ENCODE peak calls at places on chromosome 14, in ten cellular contexts. P is mammary epithelial cell; O is uterus; X is suprapubic skin; J is GM23248; Z is CD8-positive, alpha-beta memory T cell; K is endothelial cell of umbilical vein; Q is tibial artery; E is thoracic aorta; R is pancreas. S is an unnamed sample. For H3K36me3, the result is how much of the 10 kb centered on the place peaks cover.

GRCh38 chr14:73802431-73803188 is 49.0 kb upstream of the PTGR2 start:
- DNase-seq in P (peak), O (no peak), X (no peak), J (no peak), Z (no peak), K (peak), Q (no peak), E (no peak), R (no peak), S (no peak)

GRCh38 chr14:69664865-69665526 is 53.6 kb downstream of the SUSD6 start:
- DNase-seq in P (no peak), O (no peak), X (no peak), J (no peak), Z (no peak), K (no peak), Q (no peak), E (no peak), R (no peak), S (no peak)

GRCh38 chr14:98743536-98743935 is 528.5 kb downstream of the BCL11B start:
- DNase-seq in P (no peak), O (no peak), X (no peak), J (no peak), Z (no peak), K (no peak), Q (no peak), E (no peak), R (no peak), S (no peak)

GRCh38 chr14:72680853-72681640 is 212.9 kb downstream of the DPF3 start:
- DNase-seq in P (peak), O (no peak), X (no peak), J (peak), Z (no peak), K (no peak), Q (no peak), E (no peak), R (no peak), S (no peak)

GRCh38 chr14:39265032-39265431 is 31.3 kb downstream of the MIA2 start:
- DNase-seq in P (peak), O (no peak), X (no peak), J (peak), Z (no peak), K (no peak), Q (no peak), E (no peak), R (no peak), S (peak)

GRCh38 chr14:80609055-80609454 is 332.5 kb downstream of the CEP128 start:
- DNase-seq in P (no peak), O (no peak), X (no peak), J (no peak), Z (no peak), K (no peak), Q (no peak), E (no peak), R (no peak), S (no peak)

GRCh38 chr14:29028973-29029582 is 262.5 kb downstream of the FOXG1 start:
- DNase-seq in P (no peak), O (no peak), X (no peak), J (no peak), Z (no peak), K (no peak), Q (no peak), E (no peak), R (no peak), S (peak)

GRCh38 chr14:103014466-103015319 is 42.7 kb downstream of the CDC42BPB start:
- DNase-seq in P (peak), O (no peak), X (no peak), J (peak), Z (no peak), K (peak), Q (no peak), E (no peak), R (no peak), S (peak)

GRCh38 chr14:72253503-72253902 is 321.3 kb downstream of the RGS6 start:
- DNase-seq in P (no peak), O (no peak), X (no peak), J (no peak), Z (no peak), K (no peak), Q (no peak), E (no peak), R (no peak), S (no peak)

GRCh38 chr14:97709552-97709951 is 912.4 kb downstream of the VRK1 start:
- DNase-seq in P (no peak), O (no peak), X (no peak), J (no peak), Z (peak), K (no peak), Q (no peak), E (no peak), R (no peak), S (no peak)

GRCh38 chr14:99267871-99268775 is 3.9 kb downstream of the BCL11B start:
- DNase-seq in P (no peak), O (no peak), X (peak), J (no peak), Z (peak), K (no peak), Q (peak), E (no peak), R (no peak), S (no peak)

GRCh38 chr14:104382361-104383087 is 197.0 kb upstream of the C14orf180 start:
- DNase-seq in P (no peak), O (no peak), X (peak), J (no peak), Z (no peak), K (no peak), Q (peak), E (no peak), R (no peak), S (no peak)

GRCh38 chr14:100605706-100606686 is 18.8 kb upstream of the BEGAIN start:
- DNase-seq in P (no peak), O (no peak), X (peak), J (peak), Z (no peak), K (no peak), Q (peak), E (no peak), R (no peak), S (peak)

GRCh38 chr14:63632932-63633514 is 8.6 kb downstream of the WDR89 start:
- DNase-seq in P (no peak), O (no peak), X (no peak), J (peak), Z (peak), K (peak), Q (no peak), E (no peak), R (no peak), S (peak)

GRCh38 chr14:94761348-94761998 is 8.4 kb downstream of the GSC start:
- DNase-seq in P (no peak), O (no peak), X (peak), J (peak), Z (no peak), K (no peak), Q (no peak), E (no peak), R (no peak), S (no peak)

GRCh38 chr14:52018252-52018651 is 28.9 kb downstream of the RTRAF start:
- DNase-seq in P (no peak), O (no peak), X (no peak), J (no peak), Z (no peak), K (no peak), Q (no peak), E (no peak), R (no peak), S (peak)

GRCh38 chr14:68233385-68233784 is 413.8 kb downstream of the RAD51B start:
- DNase-seq in P (no peak), O (no peak), X (no peak), J (no peak), Z (no peak), K (no peak), Q (no peak), E (no peak), R (no peak), S (peak)

GRCh38 chr14:96146131-96146771 is 58.4 kb upstream of the BDKRB2 start:
- DNase-seq in P (peak), O (peak), X (peak), J (peak), Z (no peak), K (peak), Q (no peak), E (peak), R (peak), S (peak)

GRCh38 chr14:89013698-89014569 is 189.5 kb downstream of the TTC8 start:
- DNase-seq in P (no peak), O (no peak), X (no peak), J (no peak), Z (no peak), K (no peak), Q (no peak), E (no peak), R (no peak), S (no peak)

GRCh38 chr14:85414142-85414541 is 115.8 kb upstream of the FLRT2 start:
- DNase-seq in P (no peak), O (no peak), X (no peak), J (no peak), Z (no peak), K (no peak), Q (no peak), E (no peak), R (no peak), S (no peak)

GRCh38 chr14:100536141-100536540 is 51.1 kb downstream of the BEGAIN start:
- DNase-seq in P (no peak), O (no peak), X (peak), J (no peak), Z (no peak), K (no peak), Q (no peak), E (no peak), R (no peak), S (no peak)

GRCh38 chr14:101077511-101078074 is 174.1 kb upstream of the RTL1 start:
- DNase-seq in P (no peak), O (no peak), X (peak), J (peak), Z (no peak), K (peak), Q (no peak), E (no peak), R (no peak), S (peak)

GRCh38 chr14:99726538-99727095 is 42.5 kb downstream of the CYP46A1 start:
- DNase-seq in P (no peak), O (no peak), X (peak), J (no peak), Z (no peak), K (no peak), Q (peak), E (no peak), R (no peak), S (no peak)

GRCh38 chr14:53462931-53463778 is 310.0 kb upstream of the DDHD1 start:
- DNase-seq in P (no peak), O (no peak), X (no peak), J (no peak), Z (no peak), K (no peak), Q (no peak), E (no peak), R (no peak), S (no peak)

GRCh38 chr14:73745571-73746539 is 31.7 kb upstream of the PNMA1 start:
- DNase-seq in P (no peak), O (no peak), X (no peak), J (no peak), Z (no peak), K (no peak), Q (no peak), E (no peak), R (no peak), S (no peak)

GRCh38 chr14:42563313-42563712 is 956.6 kb downstream of the LRFN5 start:
- DNase-seq in P (no peak), O (no peak), X (no peak), J (no peak), Z (no peak), K (no peak), Q (no peak), E (no peak), R (no peak), S (no peak)

GRCh38 chr14:61504841-61505340 is 183.5 kb downstream of the PRKCH start:
- DNase-seq in P (no peak), O (no peak), X (no peak), J (no peak), Z (peak), K (no peak), Q (no peak), E (no peak), R (no peak), S (no peak)

GRCh38 chr14:61505815-61506809 is 184.7 kb downstream of the PRKCH start:
- DNase-seq in P (no peak), O (no peak), X (no peak), J (no peak), Z (no peak), K (peak), Q (no peak), E (no peak), R (no peak), S (peak)

GRCh38 chr14:61502459-61503093 is 181.2 kb downstream of the PRKCH start:
- DNase-seq in P (peak), O (no peak), X (no peak), J (no peak), Z (no peak), K (peak), Q (no peak), E (no peak), R (no peak), S (peak)

GRCh38 chr14:61501714-61502458 is 180.5 kb downstream of the PRKCH start:
- DNase-seq in P (no peak), O (no peak), X (no peak), J (no peak), Z (no peak), K (no peak), Q (no peak), E (no peak), R (no peak), S (no peak)

DNA sequence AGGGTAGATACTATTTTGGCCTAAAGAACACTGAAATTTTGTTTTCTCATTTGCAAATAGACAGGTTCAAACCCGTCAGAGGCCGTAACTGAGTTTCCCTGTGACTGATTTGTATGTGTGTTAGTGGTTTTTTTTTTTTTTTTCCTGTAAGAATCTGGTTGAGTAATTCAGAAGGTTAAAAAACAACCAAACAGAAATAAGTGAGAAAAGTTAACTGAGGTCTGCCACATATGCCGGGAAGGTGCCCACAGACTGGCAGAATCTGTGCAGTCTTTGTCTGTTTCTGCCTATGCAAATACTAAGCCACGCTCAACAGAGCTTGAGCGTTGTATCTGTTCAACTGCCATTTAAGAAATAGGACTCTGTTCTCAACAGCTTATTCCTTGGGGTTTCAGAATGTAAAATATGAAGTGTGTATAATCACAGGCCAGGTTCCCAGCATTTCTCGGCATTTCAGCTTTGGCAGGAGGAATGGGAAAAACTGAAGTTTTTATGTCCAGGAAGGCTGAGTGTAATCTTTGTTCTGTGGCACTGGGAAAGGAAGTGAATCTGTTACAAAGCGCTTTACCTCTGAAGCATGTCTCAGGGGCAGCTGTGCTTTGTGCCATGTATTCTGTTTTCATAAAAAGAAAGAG is 181.9 kb downstream of the PRKCH start:
- DNase-seq in P (peak), O (no peak), X (no peak), J (no peak), Z (peak), K (peak), Q (no peak), E (no peak), R (no peak), S (peak)
- H3K27ac ChIP-seq in P (peak), O (no peak), X (peak), J (peak), Z (peak), K (peak), Q (peak), E (peak), R (peak), S (no peak)

DNA sequence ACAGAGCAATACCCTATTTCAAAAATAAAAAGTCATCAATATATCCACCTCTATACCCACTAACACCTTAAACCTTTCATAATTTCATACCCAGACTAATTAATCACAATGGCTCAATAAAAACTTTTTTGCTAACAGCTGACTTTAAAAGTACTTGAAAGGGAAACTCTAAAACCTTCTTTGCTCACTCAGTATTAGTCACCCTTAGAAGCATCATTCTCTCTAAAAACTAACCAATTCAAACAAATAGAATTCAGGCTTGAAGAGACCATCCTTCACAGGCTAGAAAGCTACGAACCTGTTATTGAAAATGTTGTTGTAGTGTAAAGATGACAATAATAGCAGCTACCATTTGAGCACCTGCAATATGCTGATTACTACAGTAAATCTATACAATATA is 37.2 kb downstream of the HECTD1 start:
- DNase-seq in P (peak), O (no peak), X (no peak), J (peak), Z (no peak), K (no peak), Q (no peak), E (no peak), R (no peak), S (peak)
- H3K36me3 ChIP-seq in P (under half), O (under half), X (half or more), J (half or more), Z (under half), K (under half), Q (half or more), E (under half), R (half or more), S (under half)

GRCh38 chr14:23544511-23545447 is 6.8 kb downstream of the ZFHX2 start:
- DNase-seq in P (no peak), O (no peak), X (no peak), J (peak), Z (no peak), K (no peak), Q (no peak), E (no peak), R (no peak), S (no peak)

GRCh38 chr14:23545740-23546411 is 5.7 kb downstream of the ZFHX2 start:
- DNase-seq in P (no peak), O (no peak), X (no peak), J (no peak), Z (no peak), K (no peak), Q (no peak), E (no peak), R (no peak), S (no peak)

GRCh38 chr14:23542261-23542660 is 9.3 kb downstream of the ZFHX2 start:
- DNase-seq in P (no peak), O (no peak), X (no peak), J (no peak), Z (no peak), K (no peak), Q (no peak), E (no peak), R (no peak), S (no peak)

GRCh38 chr14:23546450-23547035 is 5.0 kb downstream of the ZFHX2 start:
- DNase-seq in P (no peak), O (no peak), X (no peak), J (no peak), Z (no peak), K (no peak), Q (no peak), E (no peak), R (no peak), S (no peak)

DNA sequence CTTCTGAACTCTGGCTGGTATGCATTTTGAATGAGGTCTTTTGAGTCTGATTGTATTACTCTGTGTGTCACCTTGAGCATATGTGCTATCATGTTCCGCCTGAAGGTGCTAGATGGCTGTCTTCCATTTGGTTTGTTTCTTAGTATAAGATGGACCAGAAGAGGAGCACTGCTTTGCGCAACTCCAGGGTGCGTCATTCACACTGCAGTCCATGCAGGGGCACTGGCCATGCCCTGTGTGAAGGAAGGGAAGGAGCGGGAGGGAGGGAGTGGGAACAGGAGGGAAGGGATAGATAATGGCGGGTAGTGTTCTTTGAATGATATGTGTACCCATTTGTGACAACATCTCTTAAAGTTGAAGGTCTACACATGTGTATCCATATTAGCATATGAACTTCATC is 8.2 kb downstream of the ZFHX2 start:
- DNase-seq in P (no peak), O (no peak), X (no peak), J (no peak), Z (no peak), K (no peak), Q (no peak), E (no peak), R (no peak), S (no peak)
- H3K27ac ChIP-seq in P (no peak), O (no peak), X (no peak), J (no peak), Z (no peak), K (no peak), Q (no peak), E (no peak), R (no peak), S (no peak)

GRCh38 chr14:58598028-58598850 is 39.5 kb upstream of the DACT1 start:
- DNase-seq in P (no peak), O (no peak), X (no peak), J (no peak), Z (peak), K (no peak), Q (no peak), E (no peak), R (no peak), S (no peak)
- H3K36me3 ChIP-seq in P (under half), O (under half), X (under half), J (under half), Z (under half), K (under half), Q (under half), E (under half), R (under half), S (under half)

DNA sequence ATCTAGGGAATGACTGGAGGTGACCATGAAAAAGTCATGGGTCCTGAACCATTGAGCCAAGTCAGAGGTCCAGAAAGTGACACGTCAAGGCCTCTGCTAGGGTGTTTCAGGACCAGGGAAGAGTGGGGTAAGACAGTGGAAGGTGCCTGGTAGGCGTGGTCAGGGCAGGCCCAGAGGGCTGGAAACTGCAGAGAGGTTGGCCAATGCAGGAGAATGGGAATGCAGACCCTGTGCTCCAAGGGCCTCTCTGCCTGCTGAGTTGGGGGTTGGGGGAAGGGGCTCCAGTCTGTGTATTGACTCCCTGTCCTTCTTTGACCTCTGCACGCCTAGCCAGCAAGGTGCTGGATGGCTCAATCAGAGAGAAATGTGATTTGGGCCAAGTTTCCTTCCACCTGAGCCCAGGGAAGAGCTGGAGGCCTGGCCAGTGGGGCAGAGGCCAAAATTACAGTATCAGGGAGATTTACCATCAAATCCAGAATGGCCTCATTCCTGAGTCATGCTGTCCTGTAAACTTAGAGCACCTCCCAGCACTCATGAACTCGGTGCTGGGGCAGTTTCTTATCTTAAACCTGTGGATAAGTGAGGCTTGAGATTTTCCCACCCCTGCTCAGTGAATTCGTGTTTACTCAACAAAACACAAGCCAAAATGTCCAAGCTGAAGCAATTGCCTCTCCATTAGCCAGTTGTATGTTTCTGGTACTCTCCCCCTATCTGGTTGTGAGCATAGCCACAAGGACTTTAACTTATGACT is 24.4 kb downstream of the IRF2BPL start:
- DNase-seq in P (peak), O (no peak), X (no peak), J (peak), Z (no peak), K (no peak), Q (no peak), E (no peak), R (peak), S (peak)
- H3K27ac ChIP-seq in P (no peak), O (no peak), X (no peak), J (no peak), Z (no peak), K (no peak), Q (no peak), E (no peak), R (peak), S (no peak)

DNA sequence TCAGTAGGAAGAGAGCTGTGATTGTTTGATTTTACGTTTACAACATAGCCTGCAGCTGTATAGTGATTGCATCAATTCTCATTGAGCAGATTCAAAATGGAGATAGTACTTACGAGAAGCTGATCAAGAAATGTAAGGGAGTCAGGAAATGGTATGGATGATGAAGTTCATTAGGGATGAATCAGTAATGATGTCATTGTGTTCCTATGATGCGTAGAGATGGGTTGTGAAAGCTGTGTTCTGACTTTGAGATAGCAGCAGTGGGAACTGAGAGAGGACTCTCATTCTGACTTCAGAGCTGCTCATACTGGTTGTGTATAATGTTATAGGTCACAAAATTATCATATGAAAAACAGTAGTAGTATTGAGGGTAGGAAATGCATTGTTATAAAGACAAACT is 44.0 kb downstream of the TTLL5 start:
- DNase-seq in P (no peak), O (no peak), X (no peak), J (peak), Z (no peak), K (no peak), Q (no peak), E (no peak), R (no peak), S (no peak)
- H3K36me3 ChIP-seq in P (under half), O (under half), X (under half), J (under half), Z (under half), K (under half), Q (under half), E (under half), R (under half), S (under half)